ENCODE peak calls at places on chromosomes 3 and 15, in eight cellular contexts. One of them, this sample, is unnamed.

GRCh38 chr15:67198157-67198754 is 56.2 kb downstream of the AAGAB start:
- DNase-seq in ovary: no peak
- DNase-seq in uterus: no peak
- DNase-seq in spleen: no peak
- DNase-seq in heart left ventricle: no peak
- DNase-seq in upper lobe of left lung: no peak
- DNase-seq in transverse colon: no peak
- DNase-seq in Peyer's patch: no peak
- DNase-seq in this sample: no peak

GRCh38 chr15:76823903-76824302 is 81.2 kb downstream of the SCAPER start:
- DNase-seq in ovary: no peak
- DNase-seq in uterus: no peak
- DNase-seq in spleen: no peak
- DNase-seq in heart left ventricle: no peak
- DNase-seq in upper lobe of left lung: no peak
- DNase-seq in transverse colon: no peak
- DNase-seq in Peyer's patch: no peak
- DNase-seq in this sample: no peak

GRCh38 chr3:29525254-29525881 is 244.5 kb downstream of the RBMS3 start:
- DNase-seq in ovary: peak
- DNase-seq in uterus: peak
- DNase-seq in spleen: no peak
- DNase-seq in heart left ventricle: peak
- DNase-seq in upper lobe of left lung: peak
- DNase-seq in transverse colon: peak
- DNase-seq in Peyer's patch: peak
- DNase-seq in this sample: peak

GRCh38 chr3:57158316-57158715 is 6.8 kb downstream of the IL17RD start:
- DNase-seq in ovary: no peak
- DNase-seq in uterus: no peak
- DNase-seq in spleen: no peak
- DNase-seq in heart left ventricle: no peak
- DNase-seq in upper lobe of left lung: no peak
- DNase-seq in transverse colon: no peak
- DNase-seq in Peyer's patch: no peak
- DNase-seq in this sample: no peak

GRCh38 chr3:62467936-62468722 is 94.8 kb upstream of the FEZF2 start:
- DNase-seq in ovary: no peak
- DNase-seq in uterus: no peak
- DNase-seq in spleen: no peak
- DNase-seq in heart left ventricle: no peak
- DNase-seq in upper lobe of left lung: no peak
- DNase-seq in transverse colon: no peak
- DNase-seq in Peyer's patch: no peak
- DNase-seq in this sample: no peak

GRCh38 chr3:194386610-194387009 is 12.5 kb downstream of the GP5 start:
- DNase-seq in ovary: no peak
- DNase-seq in uterus: no peak
- DNase-seq in spleen: no peak
- DNase-seq in heart left ventricle: no peak
- DNase-seq in upper lobe of left lung: no peak
- DNase-seq in transverse colon: no peak
- DNase-seq in Peyer's patch: no peak
- DNase-seq in this sample: no peak

GRCh38 chr3:24220859-24221657 is 273.6 kb downstream of the THRB start:
- DNase-seq in ovary: peak
- DNase-seq in uterus: peak
- DNase-seq in spleen: no peak
- DNase-seq in heart left ventricle: peak
- DNase-seq in upper lobe of left lung: no peak
- DNase-seq in transverse colon: peak
- DNase-seq in Peyer's patch: no peak
- DNase-seq in this sample: peak

GRCh38 chr15:86624261-86625036 is 544.8 kb downstream of the AGBL1 start:
- DNase-seq in ovary: no peak
- DNase-seq in uterus: peak
- DNase-seq in spleen: no peak
- DNase-seq in heart left ventricle: peak
- DNase-seq in upper lobe of left lung: peak
- DNase-seq in transverse colon: peak
- DNase-seq in Peyer's patch: peak
- DNase-seq in this sample: peak

GRCh38 chr3:128080323-128080898 is 28.2 kb downstream of the SEC61A1 start:
- DNase-seq in ovary: no peak
- DNase-seq in uterus: no peak
- DNase-seq in spleen: no peak
- DNase-seq in heart left ventricle: no peak
- DNase-seq in upper lobe of left lung: no peak
- DNase-seq in transverse colon: no peak
- DNase-seq in Peyer's patch: no peak
- DNase-seq in this sample: no peak

GRCh38 chr3:53890726-53891499 is 746 bp downstream of the SELENOK start:
- DNase-seq in ovary: no peak
- DNase-seq in uterus: peak
- DNase-seq in spleen: no peak
- DNase-seq in heart left ventricle: no peak
- DNase-seq in upper lobe of left lung: peak
- DNase-seq in transverse colon: peak
- DNase-seq in Peyer's patch: peak
- DNase-seq in this sample: peak

GRCh38 chr3:196135693-196136639 is 54.1 kb upstream of the TFRC start:
- DNase-seq in ovary: no peak
- DNase-seq in uterus: no peak
- DNase-seq in spleen: no peak
- DNase-seq in heart left ventricle: peak
- DNase-seq in upper lobe of left lung: peak
- DNase-seq in transverse colon: no peak
- DNase-seq in Peyer's patch: no peak
- DNase-seq in this sample: no peak

GRCh38 chr3:65596511-65597224 is 442.1 kb downstream of the MAGI1 start:
- DNase-seq in ovary: no peak
- DNase-seq in uterus: no peak
- DNase-seq in spleen: no peak
- DNase-seq in heart left ventricle: no peak
- DNase-seq in upper lobe of left lung: no peak
- DNase-seq in transverse colon: no peak
- DNase-seq in Peyer's patch: no peak
- DNase-seq in this sample: no peak

GRCh38 chr3:99319961-99320360 is 318.4 kb upstream of the COL8A1 start:
- DNase-seq in ovary: no peak
- DNase-seq in uterus: no peak
- DNase-seq in spleen: no peak
- DNase-seq in heart left ventricle: no peak
- DNase-seq in upper lobe of left lung: no peak
- DNase-seq in transverse colon: no peak
- DNase-seq in Peyer's patch: no peak
- DNase-seq in this sample: no peak

GRCh38 chr3:108493862-108494261 is 16.5 kb downstream of the MYH15 start:
- DNase-seq in ovary: no peak
- DNase-seq in uterus: no peak
- DNase-seq in spleen: no peak
- DNase-seq in heart left ventricle: no peak
- DNase-seq in upper lobe of left lung: peak
- DNase-seq in transverse colon: peak
- DNase-seq in Peyer's patch: peak
- DNase-seq in this sample: peak

GRCh38 chr3:50474717-50475116 is 28.7 kb downstream of the CACNA2D2 start:
- DNase-seq in ovary: no peak
- DNase-seq in uterus: no peak
- DNase-seq in spleen: no peak
- DNase-seq in heart left ventricle: no peak
- DNase-seq in upper lobe of left lung: no peak
- DNase-seq in transverse colon: no peak
- DNase-seq in Peyer's patch: no peak
- DNase-seq in this sample: no peak

GRCh38 chr3:184186902-184187207 is 856 bp downstream of the ABCF3 start:
- DNase-seq in ovary: no peak
- DNase-seq in uterus: no peak
- DNase-seq in spleen: no peak
- DNase-seq in heart left ventricle: no peak
- DNase-seq in upper lobe of left lung: no peak
- DNase-seq in transverse colon: no peak
- DNase-seq in Peyer's patch: no peak
- DNase-seq in this sample: no peak

GRCh38 chr3:170726976-170727661 is 141.2 kb upstream of the SLC7A14 start:
- DNase-seq in ovary: peak
- DNase-seq in uterus: no peak
- DNase-seq in spleen: no peak
- DNase-seq in heart left ventricle: no peak
- DNase-seq in upper lobe of left lung: no peak
- DNase-seq in transverse colon: no peak
- DNase-seq in Peyer's patch: no peak
- DNase-seq in this sample: no peak

GRCh38 chr3:114333180-114333922 is 39.5 kb downstream of the TIGIT start:
- DNase-seq in ovary: no peak
- DNase-seq in uterus: no peak
- DNase-seq in spleen: no peak
- DNase-seq in heart left ventricle: no peak
- DNase-seq in upper lobe of left lung: no peak
- DNase-seq in transverse colon: no peak
- DNase-seq in Peyer's patch: no peak
- DNase-seq in this sample: no peak

GRCh38 chr3:114331710-114332109 is 37.9 kb downstream of the TIGIT start:
- DNase-seq in ovary: no peak
- DNase-seq in uterus: no peak
- DNase-seq in spleen: no peak
- DNase-seq in heart left ventricle: no peak
- DNase-seq in upper lobe of left lung: no peak
- DNase-seq in transverse colon: no peak
- DNase-seq in Peyer's patch: no peak
- DNase-seq in this sample: no peak

GRCh38 chr3:114331007-114331406 is 37.2 kb downstream of the TIGIT start:
- DNase-seq in ovary: no peak
- DNase-seq in uterus: no peak
- DNase-seq in spleen: no peak
- DNase-seq in heart left ventricle: no peak
- DNase-seq in upper lobe of left lung: no peak
- DNase-seq in transverse colon: no peak
- DNase-seq in Peyer's patch: no peak
- DNase-seq in this sample: no peak

GRCh38 chr3:114333923-114334240 is 40.1 kb downstream of the TIGIT start:
- DNase-seq in ovary: no peak
- DNase-seq in uterus: no peak
- DNase-seq in spleen: no peak
- DNase-seq in heart left ventricle: no peak
- DNase-seq in upper lobe of left lung: no peak
- DNase-seq in transverse colon: no peak
- DNase-seq in Peyer's patch: no peak
- DNase-seq in this sample: no peak

GRCh38 chr3:114332342-114333179 is 38.7 kb downstream of the TIGIT start:
- DNase-seq in ovary: no peak
- DNase-seq in uterus: no peak
- DNase-seq in spleen: no peak
- DNase-seq in heart left ventricle: no peak
- DNase-seq in upper lobe of left lung: no peak
- DNase-seq in transverse colon: no peak
- DNase-seq in Peyer's patch: no peak
- DNase-seq in this sample: no peak
- TF ChIP-seq CTCF in ovary: no peak
- TF ChIP-seq CTCF in uterus: no peak
- TF ChIP-seq CTCF in spleen: no peak
- TF ChIP-seq CTCF in heart left ventricle: no peak
- TF ChIP-seq CTCF in upper lobe of left lung: no peak
- TF ChIP-seq CTCF in transverse colon: no peak
- TF ChIP-seq CTCF in Peyer's patch: no peak
- TF ChIP-seq CTCF in this sample: no peak

GRCh38 chr15:63974036-63974435 is 72.2 kb downstream of the DAPK2 start:
- DNase-seq in ovary: no peak
- DNase-seq in uterus: no peak
- DNase-seq in spleen: no peak
- DNase-seq in heart left ventricle: no peak
- DNase-seq in upper lobe of left lung: no peak
- DNase-seq in transverse colon: no peak
- DNase-seq in Peyer's patch: no peak
- DNase-seq in this sample: no peak
- TF ChIP-seq POLR2A in ovary: no peak
- TF ChIP-seq POLR2A in uterus: no peak
- TF ChIP-seq POLR2A in spleen: no peak
- TF ChIP-seq POLR2A in heart left ventricle: no peak
- TF ChIP-seq POLR2A in upper lobe of left lung: no peak
- TF ChIP-seq POLR2A in transverse colon: no peak
- TF ChIP-seq POLR2A in Peyer's patch: no peak
- TF ChIP-seq POLR2A in this sample: no peak

GRCh38 chr3:68018275-68018674 is 363.9 kb upstream of the SUCLG2 start:
- DNase-seq in ovary: no peak
- DNase-seq in uterus: no peak
- DNase-seq in spleen: no peak
- DNase-seq in heart left ventricle: no peak
- DNase-seq in upper lobe of left lung: no peak
- DNase-seq in transverse colon: no peak
- DNase-seq in Peyer's patch: no peak
- DNase-seq in this sample: no peak
- TF ChIP-seq CTCF in ovary: no peak
- TF ChIP-seq CTCF in uterus: no peak
- TF ChIP-seq CTCF in spleen: no peak
- TF ChIP-seq CTCF in heart left ventricle: no peak
- TF ChIP-seq CTCF in upper lobe of left lung: no peak
- TF ChIP-seq CTCF in transverse colon: no peak
- TF ChIP-seq CTCF in Peyer's patch: no peak
- TF ChIP-seq CTCF in this sample: no peak

GRCh38 chr3:31483776-31484175 is 48.9 kb upstream of the STT3B start:
- DNase-seq in ovary: no peak
- DNase-seq in uterus: no peak
- DNase-seq in spleen: no peak
- DNase-seq in heart left ventricle: no peak
- DNase-seq in upper lobe of left lung: no peak
- DNase-seq in transverse colon: no peak
- DNase-seq in Peyer's patch: no peak
- DNase-seq in this sample: no peak

GRCh38 chr3:31485206-31485605 is 47.5 kb upstream of the STT3B start:
- DNase-seq in ovary: no peak
- DNase-seq in uterus: no peak
- DNase-seq in spleen: no peak
- DNase-seq in heart left ventricle: no peak
- DNase-seq in upper lobe of left lung: no peak
- DNase-seq in transverse colon: no peak
- DNase-seq in Peyer's patch: no peak
- DNase-seq in this sample: no peak

GRCh38 chr3:31486865-31487533 is 45.7 kb upstream of the STT3B start:
- DNase-seq in ovary: no peak
- DNase-seq in uterus: no peak
- DNase-seq in spleen: no peak
- DNase-seq in heart left ventricle: no peak
- DNase-seq in upper lobe of left lung: no peak
- DNase-seq in transverse colon: no peak
- DNase-seq in Peyer's patch: no peak
- DNase-seq in this sample: no peak

GRCh38 chr3:31479431-31479830 is 53.3 kb upstream of the STT3B start:
- DNase-seq in ovary: no peak
- DNase-seq in uterus: no peak
- DNase-seq in spleen: no peak
- DNase-seq in heart left ventricle: no peak
- DNase-seq in upper lobe of left lung: no peak
- DNase-seq in transverse colon: no peak
- DNase-seq in Peyer's patch: no peak
- DNase-seq in this sample: no peak

DNA sequence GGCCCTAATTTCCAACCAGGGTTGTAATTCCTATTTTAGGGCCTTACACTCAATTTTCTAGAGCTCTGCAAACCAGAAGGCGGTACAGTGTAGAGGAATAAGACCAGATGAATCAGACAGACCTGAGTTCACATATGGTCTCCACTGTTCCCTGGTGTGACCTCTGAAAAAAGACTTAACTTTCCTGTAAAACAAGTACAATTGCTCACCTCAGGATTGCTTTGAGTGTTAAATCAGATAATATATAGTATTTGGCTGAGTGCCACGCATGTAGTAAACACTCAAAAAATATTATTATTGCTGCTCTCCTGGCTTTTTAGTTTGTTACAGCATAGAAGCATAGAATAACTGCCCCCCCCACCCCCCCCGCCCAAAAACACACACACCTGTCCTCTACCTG is 51.0 kb upstream of the STT3B start:
- DNase-seq in ovary: no peak
- DNase-seq in uterus: no peak
- DNase-seq in spleen: no peak
- DNase-seq in heart left ventricle: no peak
- DNase-seq in upper lobe of left lung: no peak
- DNase-seq in transverse colon: no peak
- DNase-seq in Peyer's patch: no peak
- DNase-seq in this sample: no peak
- TF ChIP-seq POLR2A in ovary: no peak
- TF ChIP-seq POLR2A in uterus: no peak
- TF ChIP-seq POLR2A in spleen: no peak
- TF ChIP-seq POLR2A in heart left ventricle: no peak
- TF ChIP-seq POLR2A in upper lobe of left lung: no peak
- TF ChIP-seq POLR2A in transverse colon: no peak
- TF ChIP-seq POLR2A in Peyer's patch: no peak
- TF ChIP-seq POLR2A in this sample: no peak